ENCODE peak calls at places on chromosomes 7 and 10, in nine cellular contexts. M, F, B, H, Z, Y, S, V and A are unnamed samples.

GRCh38 chr10:14293516-14293915 is 37.2 kb downstream of the FRMD4A start:
- DNase-seq in Y (no peak), Z (no peak), M (no peak), V (peak; percentile 32), B (no peak), S (no peak), H (no peak), F (no peak), A (no peak)

GRCh38 chr10:48550977-48551376 is 53.9 kb downstream of the ARHGAP22 start:
- DNase-seq in Z (no peak), B (no peak), V (no peak), Y (no peak), M (no peak), H (no peak), F (no peak), S (no peak), A (no peak)

GRCh38 chr10:87546971-87547413 is 42.3 kb downstream of the MINPP1 start:
- DNase-seq in H (peak; percentile 37), B (no peak), Y (no peak), M (no peak), F (no peak), S (peak; percentile 40), V (peak; percentile 29), Z (no peak), A (no peak)

GRCh38 chr7:4143006-4143405 is 539.1 kb upstream of the FOXK1 start:
- DNase-seq in Y (no peak), Z (no peak), M (no peak), S (no peak), H (no peak), V (no peak), B (no peak), F (no peak), A (no peak)

GRCh38 chr7:132614428-132615076 is 38.3 kb upstream of the PLXNA4 start:
- DNase-seq in B (no peak), Y (peak; percentile 54), M (no peak), S (no peak), Z (no peak), F (no peak), H (no peak), V (peak; percentile 8), A (no peak)

GRCh38 chr7:154503962-154504550 is 451.9 kb downstream of the DPP6 start:
- DNase-seq in S (no peak), Z (no peak), B (peak; percentile 9), M (peak; percentile 4), H (peak; percentile 31), F (no peak), Y (peak; percentile 9), V (peak; percentile 37), A (no peak)

GRCh38 chr10:81179805-81180452 is 642.2 kb downstream of the SH2D4B start:
- DNase-seq in Z (no peak), V (no peak), S (no peak), M (no peak), F (no peak), H (no peak), B (peak; percentile 10), Y (no peak), A (no peak)

GRCh38 chr7:18861514-18861913 is 255.9 kb downstream of the TWIST1 start:
- DNase-seq in V (peak; percentile 77), Y (no peak), B (peak; percentile 35), F (no peak), S (no peak), Z (no peak), H (peak; percentile 11), M (peak; percentile 7), A (no peak)

GRCh38 chr7:66036788-66037187 is 38.8 kb upstream of the ASL start:
- DNase-seq in M (no peak), Z (no peak), F (no peak), Y (no peak), V (peak; percentile 54), B (no peak), H (no peak), S (no peak), A (no peak)

GRCh38 chr10:69628876-69629275 is 1.2 kb upstream of the FAM241B start:
- DNase-seq in B (no peak), F (no peak), M (no peak), S (no peak), H (no peak), Z (no peak), Y (no peak), V (no peak), A (no peak)

GRCh38 chr7:23418046-23418445 is 52.2 kb downstream of the IGF2BP3 start:
- DNase-seq in F (no peak), M (no peak), V (peak; percentile 84), S (no peak), Z (no peak), Y (no peak), B (peak; percentile 51), H (peak; percentile 14), A (no peak)

GRCh38 chr10:7813481-7813880 is 4.8 kb upstream of the TAF3 start:
- DNase-seq in F (no peak), Z (no peak), Y (no peak), V (no peak), H (no peak), B (no peak), M (no peak), S (no peak), A (no peak)

GRCh38 chr10:121823993-121824463 is 103.8 kb downstream of the ATE1 start:
- DNase-seq in H (peak; percentile 55), V (peak; percentile 61), F (no peak), S (no peak), M (peak; percentile 12), Y (no peak), B (peak; percentile 41), Z (no peak), A (no peak)

GRCh38 chr7:44891372-44891771 is 6.0 kb upstream of the PURB start:
- DNase-seq in F (no peak), M (no peak), V (no peak), B (no peak), Y (no peak), H (no peak), S (no peak), Z (no peak), A (no peak)

GRCh38 chr7:70353310-70353947 is 755.2 kb downstream of the AUTS2 start:
- DNase-seq in H (no peak), Y (no peak), M (no peak), V (no peak), F (no peak), Z (no peak), S (no peak), B (no peak), A (no peak)

GRCh38 chr7:188727-189500 is 3.5 kb upstream of the FAM20C start:
- DNase-seq in Z (no peak), S (no peak), Y (no peak), M (no peak), B (no peak), V (no peak), F (no peak), H (no peak), A (no peak)

GRCh38 chr10:9301148-9301547 is 1246.7 kb downstream of the GATA3 start:
- DNase-seq in B (peak; percentile 17), V (peak; percentile 23), Z (no peak), H (no peak), M (no peak), F (no peak), Y (no peak), S (no peak), A (no peak)
- TF ChIP-seq CTCF in B (peak; percentile 67), V (no peak), Z (no peak), H (peak; percentile 68), M (no peak), F (no peak), Y (peak; percentile 36), S (no peak), A (no peak)

DNA sequence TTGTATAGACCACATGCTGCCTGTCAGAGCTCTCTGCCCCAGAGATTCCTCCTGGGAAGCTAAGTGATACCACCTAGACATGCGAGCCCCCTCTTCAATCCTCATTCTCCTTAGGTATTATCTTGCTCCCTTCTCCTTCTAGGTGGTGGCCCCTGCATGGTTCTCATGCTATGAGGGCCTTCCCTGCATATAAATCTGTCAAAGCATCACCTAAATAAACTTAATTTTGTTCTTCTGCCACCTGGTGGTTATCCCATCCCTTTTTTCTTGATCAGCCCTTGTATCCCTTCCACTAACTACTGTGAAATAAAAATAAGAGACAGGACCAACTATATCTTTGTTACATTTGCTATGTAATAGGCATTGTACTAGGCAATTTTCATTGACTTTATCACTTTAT is 242.1 kb downstream of the CDC14C start:
- DNase-seq in S (no peak), Y (no peak), Z (no peak), H (no peak), V (no peak), B (peak; percentile 15), M (no peak), F (no peak), A (no peak)
- TF ChIP-seq CTCF in S (no peak), Y (no peak), Z (no peak), H (peak; percentile 24), V (no peak), B (peak; percentile 35), M (peak; percentile 21), F (no peak), A (no peak)

GRCh38 chr10:102813017-102813541 is 24.1 kb downstream of the CYP17A1 start:
- DNase-seq in Y (no peak), M (no peak), Z (no peak), H (no peak), F (no peak), S (no peak), B (no peak), V (no peak), A (no peak)

GRCh38 chr10:102815790-102816549 is 21.2 kb downstream of the CYP17A1 start:
- DNase-seq in F (peak; percentile 93), M (no peak), Y (no peak), B (peak; percentile 60), Z (no peak), H (peak; percentile 57), V (peak; percentile 91), S (no peak), A (no peak)

GRCh38 chr10:102813734-102814455 is 23.3 kb downstream of the CYP17A1 start:
- DNase-seq in Y (no peak), M (no peak), B (no peak), Z (no peak), V (peak; percentile 40), S (no peak), F (no peak), H (no peak), A (no peak)

GRCh38 chr10:102814873-102815661 is 22.1 kb downstream of the CYP17A1 start:
- DNase-seq in S (peak; percentile 68), Z (no peak), V (peak; percentile 50), F (no peak), Y (no peak), B (peak; percentile 63), M (no peak), H (no peak), A (peak; percentile 87)

DNA sequence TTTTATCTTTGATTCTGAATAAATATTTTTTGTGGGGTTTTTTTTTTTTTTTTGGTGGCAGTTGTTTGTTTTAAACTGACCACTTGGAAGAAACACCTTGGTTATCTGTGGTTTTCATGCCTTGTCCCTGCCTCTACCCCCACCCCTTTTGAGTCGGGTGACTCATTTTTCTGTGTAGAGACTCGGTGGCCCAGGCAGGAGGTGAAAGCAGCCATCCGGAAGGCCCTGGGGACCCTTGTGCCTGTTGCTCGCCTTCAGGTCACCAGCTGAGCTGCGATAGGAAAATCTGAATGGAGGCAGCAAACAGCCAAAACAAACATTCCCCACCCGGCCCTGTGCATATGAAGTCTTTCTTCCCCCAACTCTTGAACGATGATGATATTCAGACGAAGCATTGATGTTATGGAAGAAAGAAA is 22.7 kb downstream of the CYP17A1 start:
- DNase-seq in Z (no peak), H (no peak), Y (no peak), B (no peak), S (no peak), F (no peak), M (no peak), V (peak; percentile 27), A (no peak)
- TF ChIP-seq CTCF in Z (no peak), H (no peak), Y (no peak), B (no peak), S (no peak), F (no peak), M (no peak), V (no peak), A (no peak)

GRCh38 chr7:101216860-101217387 is 457 bp downstream of the PLOD3 start:
- DNase-seq in V (peak; percentile 34), Y (peak; percentile 45), F (no peak), H (no peak), B (no peak), S (peak; percentile 33), Z (no peak), M (no peak), A (no peak)
- TF ChIP-seq CTCF in V (no peak), Y (no peak), F (no peak), H (no peak), B (peak; percentile 46), S (no peak), Z (no peak), M (no peak), A (no peak)